ENCODE peak calls at places on chromosomes 16 and 17, in ten cellular contexts. N is transverse colon, H is adrenal gland, G is spleen, E is NB4, C is heart left ventricle, S is prostate gland, V is A549, B is vagina, W is breast epithelium. Q is an unnamed sample.

GRCh38 chr16:4922721-4923342 is 14.1 kb downstream of the PPL start:
- DNase-seq in N (no peak), H (no peak), G (no peak), E (no peak), C (no peak), S (peak; percentile 82), V (no peak), B (no peak), W (no peak), Q (no peak)

GRCh38 chr16:86893513-86893912 is 315.2 kb downstream of the FOXL1 start:
- DNase-seq in N (no peak), H (no peak), G (peak; percentile 33), E (no peak), C (no peak), S (no peak), V (no peak), B (no peak), W (no peak), Q (no peak)

GRCh38 chr17:49861150-49861884 is 13.4 kb upstream of the TAC4 start:
- DNase-seq in N (peak; percentile 25), H (peak; percentile 75), G (no peak), E (peak; percentile 67), C (no peak), S (peak; percentile 33), V (peak; percentile 82), B (no peak), W (no peak), Q (no peak)

GRCh38 chr16:31006589-31006988 is 3.8 kb downstream of the STX1B start:
- DNase-seq in N (no peak), H (no peak), G (no peak), E (no peak), C (no peak), S (no peak), V (no peak), B (no peak), W (no peak), Q (no peak)

GRCh38 chr16:58678716-58679115 is 5.9 kb downstream of the SLC38A7 start:
- DNase-seq in N (no peak), H (peak; percentile 89), G (no peak), E (no peak), C (peak; percentile 72), S (peak; percentile 66), V (no peak), B (no peak), W (peak; percentile 61), Q (no peak)

GRCh38 chr16:57132470-57132869 is 40.1 kb downstream of the CPNE2 start:
- DNase-seq in N (peak; percentile 90), H (no peak), G (no peak), E (peak; percentile 87), C (no peak), S (no peak), V (no peak), B (no peak), W (no peak), Q (no peak)

GRCh38 chr17:55267777-55268648 is 3.3 kb downstream of the HLF start:
- DNase-seq in N (no peak), H (no peak), G (no peak), E (no peak), C (no peak), S (no peak), V (no peak), B (no peak), W (no peak), Q (no peak)

GRCh38 chr16:70770291-70770967 is 30.5 kb downstream of the VAC14 start:
- DNase-seq in N (no peak), H (peak; percentile 67), G (no peak), E (peak; percentile 38), C (no peak), S (no peak), V (no peak), B (no peak), W (no peak), Q (no peak)

GRCh38 chr17:42530952-42531454 is 5.0 kb upstream of the NAGLU start:
- DNase-seq in N (no peak), H (no peak), G (no peak), E (no peak), C (no peak), S (no peak), V (no peak), B (no peak), W (no peak), Q (no peak)

GRCh38 chr17:16250635-16251034 is 33.6 kb downstream of the PIGL start:
- DNase-seq in N (no peak), H (no peak), G (no peak), E (no peak), C (no peak), S (no peak), V (no peak), B (no peak), W (no peak), Q (no peak)

GRCh38 chr16:22814330-22815105 is 556 bp downstream of the HS3ST2 start:
- DNase-seq in N (no peak), H (peak; percentile 56), G (no peak), E (no peak), C (no peak), S (no peak), V (no peak), B (no peak), W (no peak), Q (no peak)

GRCh38 chr17:60744355-60744958 is 66.8 kb downstream of the BCAS3 start:
- DNase-seq in N (no peak), H (no peak), G (no peak), E (no peak), C (no peak), S (no peak), V (no peak), B (no peak), W (no peak), Q (no peak)

GRCh38 chr16:49833796-49834195 is 22.1 kb downstream of the ZNF423 start:
- DNase-seq in N (no peak), H (no peak), G (no peak), E (no peak), C (no peak), S (no peak), V (no peak), B (no peak), W (no peak), Q (no peak)

GRCh38 chr16:27374794-27375499 is 27.0 kb upstream of the IL21R start:
- DNase-seq in N (peak; percentile 58), H (peak; percentile 84), G (peak; percentile 82), E (peak; percentile 60), C (peak; percentile 77), S (peak; percentile 31), V (peak; percentile 81), B (no peak), W (no peak), Q (no peak)

GRCh38 chr17:36152639-36153120 is 23.8 kb downstream of the TBC1D3B start:
- DNase-seq in N (no peak), H (no peak), G (no peak), E (peak; percentile 60), C (no peak), S (no peak), V (no peak), B (no peak), W (no peak), Q (no peak)

GRCh38 chr17:50263293-50264262 is 10.7 kb upstream of the TMEM92 start:
- DNase-seq in N (no peak), H (no peak), G (peak; percentile 57), E (no peak), C (no peak), S (no peak), V (no peak), B (peak; percentile 84), W (peak; percentile 33), Q (no peak)

GRCh38 chr16:23753908-23754593 is 775 bp upstream of the CHP2 start:
- DNase-seq in N (no peak), H (no peak), G (no peak), E (no peak), C (no peak), S (no peak), V (no peak), B (no peak), W (no peak), Q (no peak)

GRCh38 chr16:11258553-11259287 is 2.7 kb upstream of the SOCS1 start:
- DNase-seq in N (peak; percentile 54), H (peak; percentile 82), G (peak; percentile 83), E (no peak), C (peak; percentile 76), S (no peak), V (no peak), B (no peak), W (peak; percentile 60), Q (no peak)

DNA sequence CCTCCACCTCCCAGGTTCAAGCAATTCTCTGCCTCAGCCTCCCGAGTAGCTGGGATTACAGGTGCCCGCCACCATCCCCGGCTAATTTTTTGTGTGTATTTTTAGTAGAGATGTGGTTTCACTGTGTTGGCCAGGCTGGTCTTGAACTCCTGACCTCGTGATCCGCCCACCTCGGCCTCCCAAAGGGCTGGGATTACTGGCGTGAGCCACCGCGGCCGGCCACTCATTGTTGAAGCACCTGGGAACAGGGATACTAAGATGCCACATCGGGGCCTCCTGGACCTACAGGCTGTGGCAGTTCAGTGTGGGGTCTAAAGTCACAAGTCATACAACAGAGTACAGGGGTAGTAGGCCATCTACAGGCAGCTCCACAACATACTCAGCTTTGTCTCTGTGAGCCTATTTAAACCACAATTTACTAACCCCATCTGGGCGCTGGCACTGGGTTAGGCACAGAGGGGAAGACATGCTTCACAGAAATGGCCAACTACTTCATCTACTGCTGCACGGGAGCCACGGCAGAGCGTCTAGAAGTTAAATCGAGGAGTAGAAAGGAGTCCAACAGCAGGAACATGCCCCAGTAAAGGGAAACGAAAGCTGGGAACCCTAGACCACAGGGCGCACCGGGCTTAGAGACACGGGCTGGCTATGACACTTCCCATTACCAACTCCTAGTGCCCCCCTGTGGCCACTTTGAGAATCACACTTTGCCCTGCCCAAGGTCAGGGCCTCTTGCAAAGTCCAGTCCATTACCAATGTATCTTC is 4.3 kb downstream of the VAMP2 start:
- DNase-seq in N (peak; percentile 97), H (peak; percentile 99), G (peak; percentile 95), E (peak; percentile 83), C (peak; percentile 92), S (peak; percentile 90), V (peak; percentile 94), B (no peak), W (peak; percentile 93), Q (peak; percentile 71)
- TF ChIP-seq POLR2A in N (peak; percentile 35), H (peak; percentile 31), G (no peak), E (no peak), C (no peak), S (no peak), V (no peak), B (no peak), W (no peak), Q (no peak)

GRCh38 chr17:56290486-56291118 is 137.3 kb downstream of the ANKFN1 start:
- DNase-seq in N (no peak), H (no peak), G (no peak), E (peak; percentile 16), C (no peak), S (no peak), V (no peak), B (no peak), W (no peak), Q (no peak)
- H3K4me3 ChIP-seq in N (no peak overlapping the region), H (no peak overlapping the region), G (no peak overlapping the region), E (peak overlapping the region; percentile 46), C (no peak overlapping the region), S (no peak overlapping the region), V (peak overlapping the region; percentile 22), B (no peak overlapping the region), W (no peak overlapping the region), Q (no peak overlapping the region)

GRCh38 chr16:85832578-85833539 is 33.4 kb downstream of the COX4I1 start:
- DNase-seq in N (no peak), H (no peak), G (peak; percentile 91), E (peak; percentile 48), C (no peak), S (no peak), V (no peak), B (no peak), W (no peak), Q (no peak)
- TF ChIP-seq CTCF in N (no peak), H (no peak), G (no peak), E (no peak), C (no peak), S (no peak), V (no peak), B (no peak), W (no peak), Q (no peak)

GRCh38 chr16:2214721-2214970 is at the start of gene PGP:
- DNase-seq in N (no peak), H (no peak), G (no peak), E (no peak), C (no peak), S (no peak), V (no peak), B (no peak), W (no peak), Q (no peak)
- TF ChIP-seq POLR2A in N (no peak), H (no peak), G (no peak), E (no peak), C (no peak), S (no peak), V (no peak), B (no peak), W (no peak), Q (no peak)

Q was measured in esophagus squamous epithelium.